ENCODE peak calls at places on chromosomes 6 and 20, in ten cellular contexts. W is COLO829; J is germinal center; X is LoVo; C is NB4; D is activated naive CD8-positive, alpha-beta T cell treated with anti-CD3 and anti-CD28 coated beads, Interleukin-2, amount 50 U/mL, for 24 hours; Q is HTR-8/SVneo; M is HuH-7.5; B is GM03348; Z is effector CD4-positive, alpha-beta T cell. V is an unnamed sample.

GRCh38 chr6:56073315-56073714 is 174.1 kb downstream of the COL21A1 start:
- DNase-seq in D (no peak), Q (no peak), W (no peak), C (no peak), M (no peak), X (no peak), Z (no peak), B (no peak), J (no peak), V (no peak)

GRCh38 chr6:166394036-166394892 is 11.5 kb upstream of the MPC1 start:
- DNase-seq in Q (no peak), D (no peak), W (no peak), M (no peak), C (no peak), Z (no peak), X (no peak), J (no peak), B (no peak), V (no peak)

GRCh38 chr6:113936093-113936934 is 34.6 kb downstream of the HDAC2 start:
- DNase-seq in J (peak), W (peak), B (peak), X (peak), D (no peak), Z (no peak), Q (peak), C (peak), M (peak), V (no peak)

GRCh38 chr20:47741669-47742345 is 43.5 kb downstream of the SULF2 start:
- DNase-seq in D (no peak), X (no peak), M (no peak), C (no peak), B (no peak), J (no peak), Q (no peak), W (no peak), Z (no peak), V (no peak)

GRCh38 chr6:139256087-139256486 is 35.7 kb downstream of the TXLNB start:
- DNase-seq in J (no peak), X (no peak), M (no peak), W (no peak), D (no peak), Z (no peak), Q (no peak), B (peak), C (no peak), V (no peak)

GRCh38 chr6:27630727-27631613 is 158.1 kb upstream of the ZNF184 start:
- DNase-seq in W (peak), D (peak), Z (no peak), C (no peak), J (no peak), X (peak), Q (no peak), M (no peak), B (peak), V (no peak)

GRCh38 chr6:69693749-69694148 is 103.1 kb downstream of the LMBRD1 start:
- DNase-seq in D (no peak), M (no peak), C (no peak), Z (no peak), Q (no peak), X (no peak), B (peak), J (no peak), W (no peak), V (no peak)

GRCh38 chr6:82554706-82555105 is 191.1 kb downstream of the TPBG start:
- DNase-seq in Z (no peak), Q (no peak), C (no peak), J (no peak), B (peak), M (no peak), X (no peak), W (no peak), D (no peak), V (no peak)

GRCh38 chr6:164917211-164917610 is 392.2 kb downstream of the C6orf118 start:
- DNase-seq in J (no peak), M (no peak), W (no peak), C (no peak), D (no peak), Q (no peak), X (no peak), Z (no peak), B (no peak), V (no peak)

V was measured in naive thymus-derived CD8-positive, alpha-beta T cell.